ENCODE peak calls at places on chromosomes 13 and 19, in five cellular contexts. I is esophagus muscularis mucosa; K is prostate gland; Y is ascending aorta; O is CD8-positive, alpha-beta T cell. D is an unnamed sample. For H3K36me3 and H3K9me3, the result is how much of the 10 kb centered on the place peaks cover.

GRCh38 chr13:40438999-40439797 is 227.2 kb downstream of the FOXO1 start:
- DNase-seq in I (no peak), K (no peak), Y (no peak), O (no peak), D (no peak)

GRCh38 chr19:49558591-49558990 is 21.8 kb downstream of the NOSIP start:
- DNase-seq in I (no peak), K (no peak), Y (no peak), O (peak), D (no peak)

GRCh38 chr19:41569481-41570150 is 6.3 kb upstream of the CEACAM21 start:
- DNase-seq in I (no peak), K (no peak), Y (no peak), O (no peak), D (no peak)

GRCh38 chr13:95154441-95154886 is 146.8 kb downstream of the ABCC4 start:
- DNase-seq in I (no peak), K (peak), Y (no peak), O (no peak), D (no peak)

GRCh38 chr13:39051157-39051556 is 12.9 kb downstream of the NHLRC3 start:
- DNase-seq in I (no peak), K (no peak), Y (no peak), O (no peak), D (no peak)

GRCh38 chr19:3061214-3062161 is 807 bp downstream of the TLE5 start:
- DNase-seq in I (no peak), K (peak), Y (no peak), O (peak), D (peak)

GRCh38 chr19:19224852-19225494 is 13.2 kb downstream of the NCAN start:
- DNase-seq in I (no peak), K (peak), Y (no peak), O (peak), D (peak)

GRCh38 chr19:48122421-48122820 is 11.8 kb upstream of the PLA2G4C start:
- DNase-seq in I (no peak), K (no peak), Y (no peak), O (no peak), D (no peak)

GRCh38 chr13:85419611-85420010 is 379.6 kb downstream of the SLITRK6 start:
- DNase-seq in I (no peak), K (no peak), Y (no peak), O (no peak), D (no peak)

GRCh38 chr19:20423381-20424207 is 142.0 kb downstream of the ZNF737 start:
- DNase-seq in I (no peak), K (peak), Y (peak), O (peak), D (peak)

GRCh38 chr13:23681253-23681652 is 111.0 kb downstream of the TNFRSF19 start:
- DNase-seq in I (no peak), K (no peak), Y (no peak), O (no peak), D (no peak)

GRCh38 chr13:20525144-20525600 is 485 bp downstream of the CRYL1 start:
- DNase-seq in I (no peak), K (peak), Y (no peak), O (no peak), D (peak)

GRCh38 chr13:110206170-110206569 is 100.8 kb downstream of the COL4A1 start:
- DNase-seq in I (no peak), K (no peak), Y (no peak), O (no peak), D (no peak)

GRCh38 chr13:113651511-113652403 is 6.2 kb downstream of the ATP4B start:
- DNase-seq in I (no peak), K (no peak), Y (no peak), O (peak), D (no peak)

GRCh38 chr19:55048446-55048845 is 10.4 kb upstream of the GP6 start:
- DNase-seq in I (no peak), K (no peak), Y (no peak), O (no peak), D (no peak)

GRCh38 chr19:55044286-55044685 is 6.2 kb upstream of the GP6 start:
- DNase-seq in I (no peak), K (no peak), Y (no peak), O (no peak), D (no peak)

GRCh38 chr19:55047951-55048350 is 9.9 kb upstream of the GP6 start:
- DNase-seq in I (no peak), K (no peak), Y (no peak), O (no peak), D (no peak)

GRCh38 chr19:55044771-55045716 is 7.0 kb upstream of the GP6 start:
- DNase-seq in I (no peak), K (no peak), Y (no peak), O (no peak), D (no peak)

GRCh38 chr19:55046975-55047622 is 9.0 kb upstream of the GP6 start:
- DNase-seq in I (no peak), K (no peak), Y (no peak), O (no peak), D (no peak)
- H3K36me3 ChIP-seq in I (half or more), K (under half), Y (under half), O (under half), D (half or more)

DNA sequence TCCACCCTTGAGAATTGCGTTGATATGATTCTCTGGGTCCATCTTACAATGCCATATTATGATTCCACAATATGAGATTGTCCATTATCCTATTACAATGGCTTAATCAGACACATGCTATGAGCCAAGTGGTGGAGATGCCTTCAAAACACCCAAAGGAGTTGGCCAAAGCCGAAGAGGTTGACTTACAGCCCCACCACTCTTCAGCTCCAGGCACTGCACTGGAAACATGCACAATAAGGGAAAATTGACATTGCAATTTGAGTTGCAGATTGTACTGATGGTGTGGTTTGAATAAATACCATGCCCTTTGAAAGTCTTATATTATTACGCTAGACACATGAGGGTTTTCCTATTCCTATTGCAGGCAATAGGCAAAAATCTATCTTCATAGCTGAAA is 75.4 kb upstream of the TNFSF11 start:
- DNase-seq in I (no peak), K (no peak), Y (no peak), O (no peak), D (no peak)
- TF ChIP-seq CTCF in I (no peak), K (no peak), Y (no peak), O (no peak), D (no peak)

DNA sequence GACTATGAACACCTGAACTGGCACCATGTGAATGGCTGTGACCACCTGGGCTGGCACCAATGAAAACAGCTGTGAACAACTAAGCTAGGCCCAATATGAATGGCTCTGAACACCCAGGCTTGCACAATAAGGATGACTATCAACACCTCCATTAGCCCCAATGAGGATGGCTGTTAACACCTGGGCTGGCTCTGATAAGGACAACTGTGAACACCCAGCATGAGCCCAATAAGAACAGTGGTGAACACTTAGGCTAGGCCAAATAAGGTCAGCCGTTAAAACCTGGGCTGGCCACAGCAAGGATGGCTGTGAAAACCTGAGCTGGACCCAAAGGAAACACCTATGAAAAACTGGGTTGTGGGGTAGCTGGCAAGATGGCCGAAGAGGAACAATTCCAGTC is 1163.1 kb downstream of the UQCRFS1 start:
- DNase-seq in I (no peak), K (no peak), Y (no peak), O (no peak), D (no peak)
- H3K9me3 ChIP-seq in I (under half), K (under half), Y (under half), O (under half), D (under half)

GRCh38 chr19:30310806-30311121 is 61.4 kb upstream of the ZNF536 start:
- DNase-seq in I (no peak), K (no peak), Y (no peak), O (no peak), D (no peak)

GRCh38 chr19:30313353-30313750 is 58.8 kb upstream of the ZNF536 start:
- DNase-seq in I (no peak), K (no peak), Y (no peak), O (no peak), D (no peak)

GRCh38 chr19:30309983-30310805 is 62.0 kb upstream of the ZNF536 start:
- DNase-seq in I (no peak), K (no peak), Y (no peak), O (no peak), D (no peak)

GRCh38 chr19:30312582-30313352 is 59.4 kb upstream of the ZNF536 start:
- DNase-seq in I (no peak), K (no peak), Y (no peak), O (no peak), D (no peak)

DNA sequence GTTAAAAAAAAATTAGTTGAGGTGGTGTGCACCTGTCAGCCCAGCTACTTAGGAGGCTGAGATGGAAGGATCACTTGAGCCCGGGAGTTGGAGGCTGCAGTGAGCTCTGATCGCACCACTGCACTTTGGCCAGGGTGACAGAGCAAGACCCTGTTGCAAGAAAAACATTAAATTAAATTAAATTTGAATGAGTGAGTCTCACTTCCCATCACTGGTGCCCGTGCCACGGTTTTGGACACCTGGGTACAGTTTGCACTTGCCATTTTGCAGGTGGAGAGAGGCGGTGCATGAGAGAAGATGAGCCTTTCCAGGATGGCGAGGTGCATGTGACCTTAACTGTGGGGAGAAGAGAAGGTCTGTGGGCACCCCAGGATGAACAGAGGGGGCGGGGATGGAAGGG is 60.3 kb upstream of the ZNF536 start:
- DNase-seq in I (no peak), K (no peak), Y (no peak), O (no peak), D (no peak)
- H3K36me3 ChIP-seq in I (under half), K (under half), Y (under half), O (under half), D (under half)

D was measured in psoas muscle.